ENCODE peak calls at places on chromosomes 2 and 18, in four cellular contexts. N is AG08395, U is mesothelial cell of epicardium, I is neural progenitor cell. O is an unnamed sample.

GRCh38 chr2:100820346-100821254 is 661 bp downstream of the NPAS2 start:
- DNase-seq in N (no peak), U (no peak), I (peak; percentile 39), O (no peak)

GRCh38 chr18:27184115-27185024 is 738 bp downstream of the CHST9 start:
- DNase-seq in N (no peak), U (no peak), I (peak; percentile 49), O (no peak)

GRCh38 chr18:33708876-33709275 is 130.9 kb downstream of the ASXL3 start:
- DNase-seq in N (no peak), I (no peak), U (no peak), O (no peak)

GRCh38 chr18:8114480-8114879 is 494.8 kb upstream of the RAB12 start:
- DNase-seq in U (no peak), I (no peak), N (no peak), O (no peak)

GRCh38 chr2:36403675-36404230 is 48.2 kb downstream of the CRIM1 start:
- DNase-seq in N (peak; percentile 74), I (no peak), U (no peak), O (peak; percentile 93)

GRCh38 chr2:54810236-54810635 is 86.8 kb downstream of the EML6 start:
- DNase-seq in U (no peak), N (no peak), I (no peak), O (no peak)

GRCh38 chr18:23134780-23135678 is at the start of gene CABLES1:
- DNase-seq in I (peak; percentile 71), U (peak; percentile 31), N (peak; percentile 47), O (peak; percentile 43)

GRCh38 chr2:4618630-4619228 is 915.4 kb downstream of the DCDC2C start:
- DNase-seq in I (no peak), N (no peak), U (no peak), O (no peak)

GRCh38 chr2:98771771-98772521 is 41.0 kb upstream of the MGAT4A start:
- DNase-seq in I (no peak), N (no peak), U (no peak), O (peak; percentile 89)

GRCh38 chr18:32349728-32350395 is 120.8 kb downstream of the GAREM1 start:
- DNase-seq in I (peak; percentile 8), N (peak; percentile 69), U (peak; percentile 57), O (peak; percentile 97)

GRCh38 chr2:3867451-3867850 is 164.1 kb downstream of the DCDC2C start:
- DNase-seq in U (no peak), I (no peak), N (no peak), O (no peak)

GRCh38 chr18:49861659-49862058 is 48.3 kb upstream of the ACAA2 start:
- DNase-seq in N (peak; percentile 11), I (peak; percentile 16), U (no peak), O (no peak)

GRCh38 chr2:197033222-197033621 is 106.7 kb upstream of the PGAP1 start:
- DNase-seq in I (no peak), N (no peak), U (no peak), O (no peak)

GRCh38 chr2:120983344-120983743 is 247.7 kb downstream of the GLI2 start:
- DNase-seq in I (no peak), N (no peak), U (no peak), O (no peak)

GRCh38 chr18:74476154-74476553 is 19.0 kb upstream of the DIPK1C start:
- DNase-seq in N (peak; percentile 39), U (no peak), I (peak; percentile 72), O (no peak)

GRCh38 chr2:62760555-62760954 is 55.0 kb downstream of the EHBP1 start:
- DNase-seq in I (no peak), U (no peak), N (peak; percentile 64), O (peak; percentile 81)

GRCh38 chr18:35786359-35787042 is 186.0 kb upstream of the RMP24 start:
- DNase-seq in I (no peak), N (no peak), U (no peak), O (no peak)

GRCh38 chr2:216413882-216414281 is 1.6 kb downstream of the SMARCAL1 start:
- DNase-seq in U (no peak), I (no peak), N (no peak), O (no peak)

GRCh38 chr2:201208563-201209252 is 25.8 kb downstream of the CASP10 start:
- DNase-seq in U (no peak), N (no peak), I (no peak), O (no peak)

GRCh38 chr2:46309052-46309953 is 12.1 kb downstream of the EPAS1 start:
- DNase-seq in U (no peak), N (peak; percentile 56), I (no peak), O (no peak)

GRCh38 chr2:26850002-26850431 is 2.1 kb downstream of the DPYSL5 start:
- DNase-seq in N (no peak), U (no peak), I (peak; percentile 68), O (no peak)

GRCh38 chr18:22168360-22168921 is 948 bp upstream of the GATA6 start:
- DNase-seq in I (peak; percentile 76), N (no peak), U (no peak), O (no peak)

GRCh38 chr2:14516844-14517243 is 115.7 kb upstream of the LRATD1 start:
- DNase-seq in N (peak; percentile 77), I (no peak), U (no peak), O (peak; percentile 95)

GRCh38 chr18:11909081-11909410 is 929 bp upstream of the MPPE1 start:
- DNase-seq in U (no peak), I (no peak), N (no peak), O (no peak)

GRCh38 chr2:28119631-28120030 is 229.1 kb downstream of the BABAM2 start:
- DNase-seq in I (no peak), U (no peak), N (no peak), O (no peak)

GRCh38 chr2:134206573-134206972 is 47.3 kb upstream of the MGAT5 start:
- DNase-seq in I (no peak), U (no peak), N (peak; percentile 62), O (peak; percentile 65)

GRCh38 chr2:20641123-20641985 is 9.5 kb downstream of the HS1BP3 start:
- DNase-seq in I (no peak), U (no peak), N (no peak), O (peak; percentile 87)

GRCh38 chr2:46615555-46616487 is 136.5 kb downstream of the TMEM247 start:
- DNase-seq in N (peak; percentile 13), U (no peak), I (peak; percentile 64), O (no peak)

GRCh38 chr2:15042824-15043223 is 410.3 kb downstream of the LRATD1 start:
- DNase-seq in N (no peak), I (no peak), U (no peak), O (peak; percentile 88)

GRCh38 chr2:137942037-137942784 is 22.1 kb upstream of the HNMT start:
- DNase-seq in N (no peak), U (no peak), I (no peak), O (no peak)

GRCh38 chr2:228140934-228141528 is 40.5 kb downstream of the SPHKAP start:
- DNase-seq in U (no peak), I (no peak), N (no peak), O (no peak)

GRCh38 chr18:63148449-63149199 is 170.9 kb downstream of the BCL2 start:
- DNase-seq in N (peak; percentile 85), I (no peak), U (no peak), O (peak; percentile 11)

GRCh38 chr2:171320208-171320621 is 113.6 kb downstream of the METTL8 start:
- DNase-seq in U (no peak), N (no peak), I (no peak), O (no peak)

GRCh38 chr2:228426502-228427216 is 245.2 kb upstream of the SPHKAP start:
- DNase-seq in I (no peak), N (no peak), U (no peak), O (no peak)

GRCh38 chr18:58386780-58387179 is 242.1 kb downstream of the ALPK2 start:
- DNase-seq in U (no peak), N (no peak), I (no peak), O (no peak)

GRCh38 chr2:157784823-157785175 is 91.3 kb downstream of the ACVR1 start:
- DNase-seq in I (no peak), U (no peak), N (no peak), O (no peak)

GRCh38 chr2:94874277-94874997 is 3.2 kb downstream of the TEKT4 start:
- DNase-seq in I (no peak), U (no peak), N (peak; percentile 44), O (no peak)

GRCh38 chr2:150878347-150878746 is 383.3 kb downstream of the RBM43 start:
- DNase-seq in U (no peak), N (peak; percentile 10), I (no peak), O (peak; percentile 28)

GRCh38 chr2:37318401-37318800 is 6.2 kb downstream of the PRKD3 start:
- DNase-seq in U (no peak), N (peak; percentile 8), I (no peak), O (peak; percentile 65)

O was measured in astrocyte.